ENCODE peak calls at places on chromosomes 13 and 19, in seven cellular contexts. V, L, S, B, R, K and P are unnamed samples.

GRCh38 chr13:51243227-51243626 is 21.0 kb downstream of the FAM124A start:
- DNase-seq in V (no peak), L (no peak), S (no peak), B (no peak), R (no peak), K (no peak), P (peak)

GRCh38 chr13:44660050-44660449 is 83.9 kb upstream of the TSC22D1 start:
- DNase-seq in V (no peak), L (no peak), S (no peak), B (no peak), R (no peak), K (no peak), P (no peak)

GRCh38 chr19:7159105-7159933 is 89.8 kb downstream of the ZNF557 start:
- DNase-seq in V (no peak), L (no peak), S (no peak), B (no peak), R (no peak), K (peak), P (no peak)

GRCh38 chr13:73215807-73216206 is 157.0 kb downstream of the KLF5 start:
- DNase-seq in V (no peak), L (no peak), S (no peak), B (no peak), R (no peak), K (peak), P (no peak)

GRCh38 chr19:16262618-16263017 is 62.0 kb upstream of the KLF2 start:
- DNase-seq in V (no peak), L (no peak), S (no peak), B (no peak), R (no peak), K (no peak), P (no peak)

GRCh38 chr19:28208745-28209144 is 1004.2 kb downstream of the UQCRFS1 start:
- DNase-seq in V (no peak), L (no peak), S (no peak), B (no peak), R (no peak), K (no peak), P (no peak)

GRCh38 chr19:10604460-10604980 is 17.4 kb upstream of the AP1M2 start:
- DNase-seq in V (peak), L (no peak), S (no peak), B (no peak), R (no peak), K (no peak), P (no peak)

GRCh38 chr19:1261863-1262686 is 7.1 kb upstream of the CIRBP start:
- DNase-seq in V (no peak), L (peak), S (no peak), B (no peak), R (peak), K (no peak), P (no peak)

GRCh38 chr13:80180745-80181144 is 160.2 kb downstream of the SPRY2 start:
- DNase-seq in V (no peak), L (no peak), S (no peak), B (no peak), R (no peak), K (no peak), P (no peak)

GRCh38 chr13:96091164-96091931 is 1.4 kb downstream of the HS6ST3 start:
- DNase-seq in V (no peak), L (peak), S (peak), B (peak), R (no peak), K (no peak), P (peak)

GRCh38 chr19:5809053-5809452 is 4.2 kb downstream of the NRTN start:
- DNase-seq in V (no peak), L (no peak), S (no peak), B (no peak), R (no peak), K (peak), P (no peak)

GRCh38 chr13:76792680-76793334 is 93.4 kb downstream of the KCTD12 start:
- DNase-seq in V (no peak), L (peak), S (no peak), B (no peak), R (no peak), K (peak), P (no peak)

GRCh38 chr13:40428354-40428753 is 238.1 kb downstream of the FOXO1 start:
- DNase-seq in V (no peak), L (no peak), S (no peak), B (no peak), R (no peak), K (no peak), P (no peak)

GRCh38 chr19:4913996-4914735 is 4.9 kb downstream of the UHRF1 start:
- DNase-seq in V (peak), L (no peak), S (no peak), B (peak), R (no peak), K (no peak), P (peak)

GRCh38 chr19:23002690-23003422 is at the start of gene ZNF728:
- DNase-seq in V (no peak), L (peak), S (no peak), B (no peak), R (peak), K (peak), P (no peak)

GRCh38 chr19:1066748-1067340 is at the start of gene ARHGAP45:
- DNase-seq in V (peak), L (peak), S (no peak), B (no peak), R (no peak), K (no peak), P (peak)

GRCh38 chr13:93029536-93029935 is 197.1 kb upstream of the GPC6 start:
- DNase-seq in V (no peak), L (no peak), S (no peak), B (no peak), R (no peak), K (no peak), P (no peak)

GRCh38 chr13:113881614-113882265 is 17.9 kb upstream of the GAS6 start:
- DNase-seq in V (no peak), L (no peak), S (no peak), B (no peak), R (no peak), K (no peak), P (no peak)

GRCh38 chr13:111384441-111385181 is 64.2 kb downstream of the TEX29 start:
- DNase-seq in V (peak), L (no peak), S (no peak), B (no peak), R (no peak), K (no peak), P (peak)

GRCh38 chr19:8017808-8018207 is 12.4 kb upstream of the ELAVL1 start:
- DNase-seq in V (peak), L (no peak), S (no peak), B (peak), R (no peak), K (no peak), P (peak)

GRCh38 chr19:49566302-49566701 is 14.1 kb downstream of the NOSIP start:
- DNase-seq in V (no peak), L (no peak), S (no peak), B (no peak), R (no peak), K (no peak), P (no peak)

GRCh38 chr13:67275351-67275989 is 45.3 kb upstream of the PCDH9 start:
- DNase-seq in V (no peak), L (no peak), S (no peak), B (no peak), R (no peak), K (no peak), P (no peak)

GRCh38 chr13:31951215-31951678 is 80.3 kb upstream of the FRY start:
- DNase-seq in V (no peak), L (no peak), S (no peak), B (no peak), R (no peak), K (peak), P (no peak)

GRCh38 chr13:85278851-85279250 is 520.4 kb downstream of the SLITRK6 start:
- DNase-seq in V (no peak), L (no peak), S (no peak), B (no peak), R (no peak), K (no peak), P (no peak)

GRCh38 chr19:23992348-23992747 is 77.7 kb downstream of the ZNF726 start:
- DNase-seq in V (no peak), L (no peak), S (no peak), B (no peak), R (no peak), K (no peak), P (no peak)

GRCh38 chr13:100987993-100988392 is 313.4 kb upstream of the TMTC4 start:
- DNase-seq in V (no peak), L (peak), S (no peak), B (peak), R (no peak), K (no peak), P (no peak)

GRCh38 chr13:108342369-108343289 is 73.1 kb downstream of the TNFSF13B start:
- DNase-seq in V (peak), L (no peak), S (no peak), B (no peak), R (no peak), K (no peak), P (peak)

GRCh38 chr13:44211286-44211685 is 162.3 kb upstream of the SERP2 start:
- DNase-seq in V (no peak), L (peak), S (no peak), B (no peak), R (no peak), K (no peak), P (no peak)